ENCODE peak calls at places on chromosomes 11 and 22, in four cellular contexts. One of them, this sample, is unnamed.

GRCh38 chr11:119789766-119790407 is 60.9 kb upstream of the NECTIN1 start:
- DNase-seq in H9: no peak
- DNase-seq in H1: no peak
- DNase-seq in mesenchymal stem cell: no peak
- DNase-seq in this sample: no peak

GRCh38 chr11:44564198-44564597 is 1.3 kb upstream of the CD82 start:
- DNase-seq in H9: no peak
- DNase-seq in H1: no peak
- DNase-seq in mesenchymal stem cell: no peak
- DNase-seq in this sample: no peak

GRCh38 chr11:35011944-35012343 is 95.5 kb downstream of the PDHX start:
- DNase-seq in H9: no peak
- DNase-seq in H1: no peak
- DNase-seq in mesenchymal stem cell: no peak
- DNase-seq in this sample: no peak

GRCh38 chr11:86570020-86570419 is 102.4 kb downstream of the ME3 start:
- DNase-seq in H9: no peak
- DNase-seq in H1: no peak
- DNase-seq in mesenchymal stem cell: no peak
- DNase-seq in this sample: no peak

GRCh38 chr22:43827336-43827735 is 15.2 kb upstream of the EFCAB6 start:
- DNase-seq in H9: no peak
- DNase-seq in H1: no peak
- DNase-seq in mesenchymal stem cell: no peak
- DNase-seq in this sample: no peak

GRCh38 chr11:16933756-16934603 is 80.2 kb downstream of the PLEKHA7 start:
- DNase-seq in H9: no peak
- DNase-seq in H1: no peak
- DNase-seq in mesenchymal stem cell: peak
- DNase-seq in this sample: no peak

GRCh38 chr11:2076441-2076840 is 62.7 kb downstream of the IGF2 start:
- DNase-seq in H9: no peak
- DNase-seq in H1: no peak
- DNase-seq in mesenchymal stem cell: no peak
- DNase-seq in this sample: no peak

GRCh38 chr22:23498811-23499798 is 81.0 kb downstream of the IGLL1 start:
- DNase-seq in H9: no peak
- DNase-seq in H1: peak
- DNase-seq in mesenchymal stem cell: no peak
- DNase-seq in this sample: no peak

GRCh38 chr11:86459682-86460460 is 85.2 kb downstream of the CCDC81 start:
- DNase-seq in H9: peak
- DNase-seq in H1: no peak
- DNase-seq in mesenchymal stem cell: peak
- DNase-seq in this sample: no peak

GRCh38 chr11:69109101-69109500 is 46.6 kb upstream of the SMIM38 start:
- DNase-seq in H9: no peak
- DNase-seq in H1: no peak
- DNase-seq in mesenchymal stem cell: no peak
- DNase-seq in this sample: no peak

GRCh38 chr11:119728226-119728626 is 774 bp downstream of the NECTIN1 start:
- DNase-seq in H9: no peak
- DNase-seq in H1: no peak
- DNase-seq in mesenchymal stem cell: peak
- DNase-seq in this sample: peak

GRCh38 chr11:61067782-61068181 is 34.5 kb upstream of the CD5 start:
- DNase-seq in H9: peak
- DNase-seq in H1: no peak
- DNase-seq in mesenchymal stem cell: no peak
- DNase-seq in this sample: no peak

GRCh38 chr11:2377511-2378443 is 667 bp downstream of the CD81 start:
- DNase-seq in H9: peak
- DNase-seq in H1: peak
- DNase-seq in mesenchymal stem cell: peak
- DNase-seq in this sample: peak

GRCh38 chr11:128365044-128365443 is 222.3 kb downstream of the ETS1 start:
- DNase-seq in H9: no peak
- DNase-seq in H1: no peak
- DNase-seq in mesenchymal stem cell: peak
- DNase-seq in this sample: peak

GRCh38 chr11:15723966-15724365 is 609.2 kb downstream of the INSC start:
- DNase-seq in H9: no peak
- DNase-seq in H1: no peak
- DNase-seq in mesenchymal stem cell: no peak
- DNase-seq in this sample: no peak

GRCh38 chr11:15725246-15725645 is 610.5 kb downstream of the INSC start:
- DNase-seq in H9: no peak
- DNase-seq in H1: no peak
- DNase-seq in mesenchymal stem cell: no peak
- DNase-seq in this sample: no peak

GRCh38 chr11:15727125-15727524 is 612.4 kb downstream of the INSC start:
- DNase-seq in H9: no peak
- DNase-seq in H1: no peak
- DNase-seq in mesenchymal stem cell: no peak
- DNase-seq in this sample: no peak

GRCh38 chr11:15726221-15726746 is 611.6 kb downstream of the INSC start:
- DNase-seq in H9: no peak
- DNase-seq in H1: no peak
- DNase-seq in mesenchymal stem cell: no peak
- DNase-seq in this sample: no peak

DNA sequence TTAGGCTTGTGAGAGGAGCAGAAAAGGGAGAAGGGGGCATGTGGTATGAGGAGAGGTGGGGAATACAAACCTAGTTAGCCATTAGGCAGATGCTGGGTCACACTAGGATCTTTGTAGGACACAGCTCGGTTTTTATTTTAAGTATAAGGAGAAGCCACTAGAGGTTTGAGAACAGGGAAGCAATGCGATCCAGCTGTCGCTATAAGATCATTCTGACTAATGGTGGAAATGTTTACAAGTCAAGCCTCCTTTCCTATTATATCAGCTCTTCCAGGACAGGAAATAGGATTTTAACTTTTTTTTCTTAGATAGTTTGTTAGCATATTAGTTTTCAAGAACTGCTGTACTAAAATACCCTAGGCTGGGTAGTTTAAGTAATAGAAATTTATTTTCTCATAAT is 609.9 kb downstream of the INSC start:
- DNase-seq in H9: no peak
- DNase-seq in H1: no peak
- DNase-seq in mesenchymal stem cell: peak
- DNase-seq in this sample: no peak
- H4K8ac ChIP-seq in H9: no peak
- H4K8ac ChIP-seq in H1: no peak
- H4K8ac ChIP-seq in mesenchymal stem cell: peak
- H4K8ac ChIP-seq in this sample: no peak

GRCh38 chr11:39668640-39669039 is 1790.8 kb downstream of the LRRC4C start:
- DNase-seq in H9: no peak
- DNase-seq in H1: no peak
- DNase-seq in mesenchymal stem cell: peak
- DNase-seq in this sample: no peak
- H2BK12ac ChIP-seq in H9: no peak
- H2BK12ac ChIP-seq in H1: no peak
- H2BK12ac ChIP-seq in mesenchymal stem cell: no peak
- H2BK12ac ChIP-seq in this sample: no peak

DNA sequence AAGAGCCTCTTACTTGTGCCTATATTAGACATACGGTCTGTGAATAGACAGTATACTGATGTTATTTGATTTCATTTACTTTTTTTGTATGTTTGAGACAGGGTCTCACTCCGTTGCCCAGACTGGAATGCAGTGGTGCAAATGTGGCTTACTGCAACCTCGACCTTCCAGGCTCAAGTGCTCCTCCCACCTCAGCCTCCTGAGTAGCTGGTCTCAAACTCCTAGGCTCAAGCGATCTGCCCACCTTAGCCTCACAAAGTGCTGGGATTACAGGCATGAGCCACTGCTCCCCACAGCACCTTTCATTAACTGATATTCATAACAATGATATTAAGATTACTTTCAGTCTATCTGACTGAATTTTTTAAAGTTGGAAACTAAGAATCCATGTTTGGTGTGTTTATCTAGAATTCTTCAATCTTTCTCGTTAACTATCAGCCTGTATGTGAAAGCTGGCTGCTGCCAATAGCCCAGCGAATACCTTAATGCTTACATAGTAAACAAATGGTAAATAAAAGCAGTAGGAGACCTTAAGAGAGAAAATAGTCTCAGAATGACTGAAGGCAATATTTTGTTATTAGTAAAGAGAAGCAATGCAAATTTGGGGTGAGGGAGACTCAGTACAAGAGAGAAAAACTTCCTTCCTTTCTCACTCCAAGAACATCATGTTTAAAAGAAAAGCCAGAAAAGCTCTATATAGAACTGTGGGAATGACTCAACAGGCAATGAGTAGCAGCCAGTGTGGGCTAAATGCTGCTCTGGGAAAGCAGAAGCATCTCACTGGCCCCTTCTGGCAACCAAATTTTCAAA is 101.9 kb downstream of the MRTFA start:
- DNase-seq in H9: peak
- DNase-seq in H1: no peak
- DNase-seq in mesenchymal stem cell: peak
- DNase-seq in this sample: no peak
- H4K8ac ChIP-seq in H9: no peak
- H4K8ac ChIP-seq in H1: no peak
- H4K8ac ChIP-seq in mesenchymal stem cell: no peak
- H4K8ac ChIP-seq in this sample: no peak

GRCh38 chr22:40631925-40632324 is 4.6 kb downstream of the MRTFA start:
- DNase-seq in H9: no peak
- DNase-seq in H1: no peak
- DNase-seq in mesenchymal stem cell: no peak
- DNase-seq in this sample: no peak
- H2BK12ac ChIP-seq in H9: no peak
- H2BK12ac ChIP-seq in H1: no peak
- H2BK12ac ChIP-seq in mesenchymal stem cell: no peak
- H2BK12ac ChIP-seq in this sample: no peak